ENCODE peak calls at places on chromosomes 6 and 20, in eight cellular contexts. One of them, this sample, is unnamed. For H3K27me3, the result is how much of the 10 kb centered on the place peaks cover.

GRCh38 chr20:5735845-5736530 is 14.2 kb upstream of the SHLD1 start:
- DNase-seq in lung: no peak
- DNase-seq in stomach: no peak
- DNase-seq in hepatocyte: no peak
- DNase-seq in pancreas: no peak
- DNase-seq in Caco-2: no peak
- DNase-seq in MM.1S: no peak
- DNase-seq in upper lobe of right lung: no peak
- DNase-seq in this sample: no peak

GRCh38 chr6:149264629-149265028 is 52.9 kb upstream of the TAB2 start:
- DNase-seq in lung: no peak
- DNase-seq in stomach: no peak
- DNase-seq in hepatocyte: no peak
- DNase-seq in pancreas: no peak
- DNase-seq in Caco-2: no peak
- DNase-seq in MM.1S: no peak
- DNase-seq in upper lobe of right lung: no peak
- DNase-seq in this sample: no peak

GRCh38 chr6:143902827-143903226 is 38.6 kb downstream of the ZC2HC1B start:
- DNase-seq in lung: no peak
- DNase-seq in stomach: no peak
- DNase-seq in hepatocyte: no peak
- DNase-seq in pancreas: no peak
- DNase-seq in Caco-2: no peak
- DNase-seq in MM.1S: peak
- DNase-seq in upper lobe of right lung: no peak
- DNase-seq in this sample: no peak

GRCh38 chr6:47420394-47421371 is 56.9 kb upstream of the CD2AP start:
- DNase-seq in lung: no peak
- DNase-seq in stomach: no peak
- DNase-seq in hepatocyte: peak
- DNase-seq in pancreas: peak
- DNase-seq in Caco-2: no peak
- DNase-seq in MM.1S: no peak
- DNase-seq in upper lobe of right lung: no peak
- DNase-seq in this sample: no peak

GRCh38 chr6:146785001-146785585 is 186.3 kb downstream of the ADGB start:
- DNase-seq in lung: no peak
- DNase-seq in stomach: no peak
- DNase-seq in hepatocyte: peak
- DNase-seq in pancreas: no peak
- DNase-seq in Caco-2: no peak
- DNase-seq in MM.1S: peak
- DNase-seq in upper lobe of right lung: no peak
- DNase-seq in this sample: peak

GRCh38 chr6:164040994-164041393 is 626.5 kb downstream of the QKI start:
- DNase-seq in lung: no peak
- DNase-seq in stomach: no peak
- DNase-seq in hepatocyte: no peak
- DNase-seq in pancreas: no peak
- DNase-seq in Caco-2: no peak
- DNase-seq in MM.1S: no peak
- DNase-seq in upper lobe of right lung: no peak
- DNase-seq in this sample: no peak

GRCh38 chr6:33172307-33173227 is 19.7 kb downstream of the COL11A2 start:
- DNase-seq in lung: no peak
- DNase-seq in stomach: no peak
- DNase-seq in hepatocyte: peak
- DNase-seq in pancreas: no peak
- DNase-seq in Caco-2: peak
- DNase-seq in MM.1S: no peak
- DNase-seq in upper lobe of right lung: peak
- DNase-seq in this sample: peak

GRCh38 chr6:54491431-54491830 is 183.2 kb downstream of the TINAG start:
- DNase-seq in lung: no peak
- DNase-seq in stomach: no peak
- DNase-seq in hepatocyte: peak
- DNase-seq in pancreas: no peak
- DNase-seq in Caco-2: no peak
- DNase-seq in MM.1S: no peak
- DNase-seq in upper lobe of right lung: no peak
- DNase-seq in this sample: no peak

GRCh38 chr20:63748356-63749270 is 9.0 kb downstream of the SLC2A4RG start:
- DNase-seq in lung: no peak
- DNase-seq in stomach: no peak
- DNase-seq in hepatocyte: peak
- DNase-seq in pancreas: no peak
- DNase-seq in Caco-2: no peak
- DNase-seq in MM.1S: no peak
- DNase-seq in upper lobe of right lung: no peak
- DNase-seq in this sample: peak

GRCh38 chr20:53783768-53784167 is 190.1 kb upstream of the ZNF217 start:
- DNase-seq in lung: no peak
- DNase-seq in stomach: no peak
- DNase-seq in hepatocyte: no peak
- DNase-seq in pancreas: no peak
- DNase-seq in Caco-2: no peak
- DNase-seq in MM.1S: no peak
- DNase-seq in upper lobe of right lung: no peak
- DNase-seq in this sample: no peak

GRCh38 chr6:45562171-45562570 is 184.4 kb upstream of the SUPT3H start:
- DNase-seq in lung: no peak
- DNase-seq in stomach: no peak
- DNase-seq in hepatocyte: no peak
- DNase-seq in pancreas: no peak
- DNase-seq in Caco-2: no peak
- DNase-seq in MM.1S: no peak
- DNase-seq in upper lobe of right lung: no peak
- DNase-seq in this sample: no peak

GRCh38 chr6:81697564-81697963 is 54.9 kb downstream of the TENT5A start:
- DNase-seq in lung: no peak
- DNase-seq in stomach: no peak
- DNase-seq in hepatocyte: peak
- DNase-seq in pancreas: no peak
- DNase-seq in Caco-2: no peak
- DNase-seq in MM.1S: no peak
- DNase-seq in upper lobe of right lung: no peak
- DNase-seq in this sample: no peak

GRCh38 chr20:13644010-13644409 is 5.3 kb upstream of the TASP1 start:
- DNase-seq in lung: no peak
- DNase-seq in stomach: no peak
- DNase-seq in hepatocyte: no peak
- DNase-seq in pancreas: no peak
- DNase-seq in Caco-2: no peak
- DNase-seq in MM.1S: no peak
- DNase-seq in upper lobe of right lung: no peak
- DNase-seq in this sample: no peak

GRCh38 chr20:46062621-46063020 is 27.1 kb downstream of the NCOA5 start:
- DNase-seq in lung: peak
- DNase-seq in stomach: no peak
- DNase-seq in hepatocyte: no peak
- DNase-seq in pancreas: no peak
- DNase-seq in Caco-2: no peak
- DNase-seq in MM.1S: no peak
- DNase-seq in upper lobe of right lung: no peak
- DNase-seq in this sample: peak

GRCh38 chr6:111850288-111850937 is 22.8 kb downstream of the FYN start:
- DNase-seq in lung: no peak
- DNase-seq in stomach: no peak
- DNase-seq in hepatocyte: no peak
- DNase-seq in pancreas: no peak
- DNase-seq in Caco-2: no peak
- DNase-seq in MM.1S: no peak
- DNase-seq in upper lobe of right lung: no peak
- DNase-seq in this sample: no peak

GRCh38 chr20:48040491-48040890 is 255.2 kb upstream of the SULF2 start:
- DNase-seq in lung: no peak
- DNase-seq in stomach: no peak
- DNase-seq in hepatocyte: no peak
- DNase-seq in pancreas: no peak
- DNase-seq in Caco-2: no peak
- DNase-seq in MM.1S: no peak
- DNase-seq in upper lobe of right lung: no peak
- DNase-seq in this sample: no peak

GRCh38 chr6:125867483-125867935 is 76.7 kb downstream of the NCOA7 start:
- DNase-seq in lung: peak
- DNase-seq in stomach: no peak
- DNase-seq in hepatocyte: peak
- DNase-seq in pancreas: no peak
- DNase-seq in Caco-2: peak
- DNase-seq in MM.1S: no peak
- DNase-seq in upper lobe of right lung: peak
- DNase-seq in this sample: peak

GRCh38 chr20:828987-829386 is 4.5 kb upstream of the FAM110A start:
- DNase-seq in lung: no peak
- DNase-seq in stomach: no peak
- DNase-seq in hepatocyte: no peak
- DNase-seq in pancreas: no peak
- DNase-seq in Caco-2: peak
- DNase-seq in MM.1S: peak
- DNase-seq in upper lobe of right lung: peak
- DNase-seq in this sample: no peak

GRCh38 chr6:338815-339262 is 46.6 kb downstream of the DUSP22 start:
- DNase-seq in lung: no peak
- DNase-seq in stomach: no peak
- DNase-seq in hepatocyte: no peak
- DNase-seq in pancreas: no peak
- DNase-seq in Caco-2: no peak
- DNase-seq in MM.1S: no peak
- DNase-seq in upper lobe of right lung: no peak
- DNase-seq in this sample: no peak

GRCh38 chr20:56926501-56926900 is 297.4 kb downstream of the TFAP2C start:
- DNase-seq in lung: no peak
- DNase-seq in stomach: no peak
- DNase-seq in hepatocyte: no peak
- DNase-seq in pancreas: no peak
- DNase-seq in Caco-2: no peak
- DNase-seq in MM.1S: no peak
- DNase-seq in upper lobe of right lung: no peak
- DNase-seq in this sample: no peak

GRCh38 chr6:34025851-34026250 is 120.0 kb downstream of the GRM4 start:
- DNase-seq in lung: no peak
- DNase-seq in stomach: no peak
- DNase-seq in hepatocyte: no peak
- DNase-seq in pancreas: no peak
- DNase-seq in Caco-2: no peak
- DNase-seq in MM.1S: no peak
- DNase-seq in upper lobe of right lung: no peak
- DNase-seq in this sample: no peak

DNA sequence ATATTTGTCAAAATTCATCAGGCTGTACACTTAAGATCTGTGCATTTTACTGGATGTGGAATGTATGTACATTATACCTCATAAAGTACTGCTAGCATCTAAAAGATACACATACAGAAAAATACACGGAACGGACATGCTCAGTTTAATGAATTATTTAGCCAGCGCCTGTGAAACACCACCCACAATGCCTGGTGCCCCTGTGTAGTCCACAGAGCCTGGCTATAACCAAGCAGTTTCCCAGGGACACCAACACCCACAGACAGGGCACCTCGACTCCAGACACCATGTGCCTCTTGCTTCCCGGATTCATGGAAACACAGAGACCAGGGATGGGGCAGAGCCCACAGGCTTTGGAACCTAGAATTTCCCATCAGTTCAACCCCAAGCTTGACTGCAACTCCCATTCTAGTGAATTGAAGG is 17.4 kb upstream of the ARMC12 start:
- DNase-seq in lung: no peak
- DNase-seq in stomach: no peak
- DNase-seq in hepatocyte: no peak
- DNase-seq in pancreas: no peak
- DNase-seq in Caco-2: no peak
- DNase-seq in MM.1S: no peak
- DNase-seq in upper lobe of right lung: no peak
- DNase-seq in this sample: no peak
- H3K4me3 ChIP-seq in lung: no peak
- H3K4me3 ChIP-seq in stomach: no peak
- H3K4me3 ChIP-seq in hepatocyte: no peak
- H3K4me3 ChIP-seq in pancreas: no peak
- H3K4me3 ChIP-seq in Caco-2: no peak
- H3K4me3 ChIP-seq in MM.1S: no peak
- H3K4me3 ChIP-seq in upper lobe of right lung: peak
- H3K4me3 ChIP-seq in this sample: no peak

GRCh38 chr20:62225820-62226635 is 6.0 kb upstream of the HRH3 start:
- DNase-seq in lung: no peak
- DNase-seq in stomach: no peak
- DNase-seq in hepatocyte: no peak
- DNase-seq in pancreas: no peak
- DNase-seq in Caco-2: no peak
- DNase-seq in MM.1S: no peak
- DNase-seq in upper lobe of right lung: no peak
- DNase-seq in this sample: no peak
- H3K27me3 ChIP-seq in lung: under half
- H3K27me3 ChIP-seq in stomach: half or more
- H3K27me3 ChIP-seq in hepatocyte: under half
- H3K27me3 ChIP-seq in pancreas: under half
- H3K27me3 ChIP-seq in Caco-2: under half
- H3K27me3 ChIP-seq in MM.1S: half or more
- H3K27me3 ChIP-seq in upper lobe of right lung: under half
- H3K27me3 ChIP-seq in this sample: half or more

DNA sequence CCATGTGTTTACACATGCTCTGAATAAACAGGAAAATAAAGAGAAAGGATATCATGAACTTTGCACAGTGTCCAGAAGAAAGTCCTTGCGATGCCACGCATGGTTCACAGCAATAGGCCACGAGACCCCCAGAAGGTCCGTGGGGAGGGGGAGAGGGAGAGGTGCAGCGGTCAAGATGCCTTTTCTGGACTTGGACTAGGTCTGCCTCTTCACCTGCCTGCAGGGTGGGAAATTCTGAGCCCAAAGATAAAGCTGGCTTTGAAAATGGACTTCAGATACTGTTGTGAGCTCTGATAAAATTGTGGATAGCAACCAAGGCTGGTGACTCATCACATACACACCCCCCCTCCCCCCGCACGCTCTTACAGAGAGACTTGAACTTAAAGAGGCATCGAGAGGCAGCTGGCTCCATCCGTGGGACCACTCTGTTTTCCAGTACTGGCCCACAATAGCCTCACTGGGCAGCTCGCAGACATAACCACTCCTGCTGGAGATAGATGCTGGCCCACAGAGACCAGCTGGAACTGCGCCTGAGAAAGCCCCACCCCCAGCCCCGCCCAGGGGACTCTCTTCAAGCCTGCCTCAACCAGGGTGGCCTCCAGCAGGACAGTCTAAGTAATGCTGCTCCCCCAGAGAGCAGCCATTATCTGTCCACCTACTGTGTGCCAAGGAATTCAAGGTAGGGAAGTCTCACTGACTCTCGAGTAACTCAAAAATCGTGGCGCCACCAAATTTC is 21.2 kb upstream of the NFATC2 start:
- DNase-seq in lung: peak
- DNase-seq in stomach: peak
- DNase-seq in hepatocyte: peak
- DNase-seq in pancreas: peak
- DNase-seq in Caco-2: peak
- DNase-seq in MM.1S: no peak
- DNase-seq in upper lobe of right lung: no peak
- DNase-seq in this sample: peak
- H3K4me3 ChIP-seq in lung: no peak
- H3K4me3 ChIP-seq in stomach: peak
- H3K4me3 ChIP-seq in hepatocyte: no peak
- H3K4me3 ChIP-seq in pancreas: no peak
- H3K4me3 ChIP-seq in Caco-2: no peak
- H3K4me3 ChIP-seq in MM.1S: no peak
- H3K4me3 ChIP-seq in upper lobe of right lung: no peak
- H3K4me3 ChIP-seq in this sample: peak

GRCh38 chr6:43865947-43866346 is 95.9 kb downstream of the VEGFA start:
- DNase-seq in lung: no peak
- DNase-seq in stomach: no peak
- DNase-seq in hepatocyte: peak
- DNase-seq in pancreas: no peak
- DNase-seq in Caco-2: no peak
- DNase-seq in MM.1S: no peak
- DNase-seq in upper lobe of right lung: peak
- DNase-seq in this sample: no peak
- H3K27me3 ChIP-seq in lung: under half
- H3K27me3 ChIP-seq in stomach: under half
- H3K27me3 ChIP-seq in hepatocyte: under half
- H3K27me3 ChIP-seq in pancreas: under half
- H3K27me3 ChIP-seq in Caco-2: under half
- H3K27me3 ChIP-seq in MM.1S: under half
- H3K27me3 ChIP-seq in upper lobe of right lung: under half
- H3K27me3 ChIP-seq in this sample: under half